ENCODE peak calls at places on chromosomes 2 and 18, in seven cellular contexts. One of them, this sample, is unnamed.

GRCh38 chr18:51149605-51150429 is 47.7 kb downstream of the MEX3C start:
- DNase-seq in NCI-H1105: no peak
- DNase-seq in KG1: no peak
- DNase-seq in stimulated activated CD8-positive, alpha-beta memory T cell treated with anti-CD3 and anti-CD28 coated beads, Interleukin-2, amount 100 ng/mL, for 48 hours: no peak
- DNase-seq in neural progenitor cell: no peak
- DNase-seq in GM03348: peak; percentile 50
- DNase-seq in NCI-H2081 treated with DMSO at 0.1 percent for 48 hours: no peak
- DNase-seq in this sample: peak; percentile 65

GRCh38 chr2:10883880-10884529 is 27.7 kb upstream of the KCNF1 start:
- DNase-seq in NCI-H1105: no peak
- DNase-seq in KG1: no peak
- DNase-seq in stimulated activated CD8-positive, alpha-beta memory T cell treated with anti-CD3 and anti-CD28 coated beads, Interleukin-2, amount 100 ng/mL, for 48 hours: no peak
- DNase-seq in neural progenitor cell: no peak
- DNase-seq in GM03348: no peak
- DNase-seq in NCI-H2081 treated with DMSO at 0.1 percent for 48 hours: no peak
- DNase-seq in this sample: no peak

GRCh38 chr2:176130153-176130916 is 830 bp downstream of the HOXD8 start:
- DNase-seq in NCI-H1105: no peak
- DNase-seq in KG1: no peak
- DNase-seq in stimulated activated CD8-positive, alpha-beta memory T cell treated with anti-CD3 and anti-CD28 coated beads, Interleukin-2, amount 100 ng/mL, for 48 hours: no peak
- DNase-seq in neural progenitor cell: peak; percentile 76
- DNase-seq in GM03348: peak; percentile 87
- DNase-seq in NCI-H2081 treated with DMSO at 0.1 percent for 48 hours: no peak
- DNase-seq in this sample: peak; percentile 74

GRCh38 chr18:45667056-45667455 is 51.8 kb downstream of the SLC14A2 start:
- DNase-seq in NCI-H1105: no peak
- DNase-seq in KG1: no peak
- DNase-seq in stimulated activated CD8-positive, alpha-beta memory T cell treated with anti-CD3 and anti-CD28 coated beads, Interleukin-2, amount 100 ng/mL, for 48 hours: no peak
- DNase-seq in neural progenitor cell: no peak
- DNase-seq in GM03348: no peak
- DNase-seq in NCI-H2081 treated with DMSO at 0.1 percent for 48 hours: no peak
- DNase-seq in this sample: no peak

GRCh38 chr2:212227755-212228154 is 310.8 kb downstream of the ERBB4 start:
- DNase-seq in NCI-H1105: peak; percentile 73
- DNase-seq in KG1: no peak
- DNase-seq in stimulated activated CD8-positive, alpha-beta memory T cell treated with anti-CD3 and anti-CD28 coated beads, Interleukin-2, amount 100 ng/mL, for 48 hours: no peak
- DNase-seq in neural progenitor cell: no peak
- DNase-seq in GM03348: peak; percentile 30
- DNase-seq in NCI-H2081 treated with DMSO at 0.1 percent for 48 hours: peak; percentile 51
- DNase-seq in this sample: peak; percentile 46

GRCh38 chr2:41998789-41999470 is 48.9 kb upstream of the PKDCC start:
- DNase-seq in NCI-H1105: no peak
- DNase-seq in KG1: no peak
- DNase-seq in stimulated activated CD8-positive, alpha-beta memory T cell treated with anti-CD3 and anti-CD28 coated beads, Interleukin-2, amount 100 ng/mL, for 48 hours: no peak
- DNase-seq in neural progenitor cell: no peak
- DNase-seq in GM03348: peak; percentile 48
- DNase-seq in NCI-H2081 treated with DMSO at 0.1 percent for 48 hours: no peak
- DNase-seq in this sample: peak; percentile 74

GRCh38 chr2:191740016-191740419 is 62.1 kb downstream of the NABP1 start:
- DNase-seq in NCI-H1105: no peak
- DNase-seq in KG1: no peak
- DNase-seq in stimulated activated CD8-positive, alpha-beta memory T cell treated with anti-CD3 and anti-CD28 coated beads, Interleukin-2, amount 100 ng/mL, for 48 hours: no peak
- DNase-seq in neural progenitor cell: no peak
- DNase-seq in GM03348: no peak
- DNase-seq in NCI-H2081 treated with DMSO at 0.1 percent for 48 hours: no peak
- DNase-seq in this sample: no peak

GRCh38 chr2:234974501-234975385 is 22.9 kb downstream of the SH3BP4 start:
- DNase-seq in NCI-H1105: no peak
- DNase-seq in KG1: no peak
- DNase-seq in stimulated activated CD8-positive, alpha-beta memory T cell treated with anti-CD3 and anti-CD28 coated beads, Interleukin-2, amount 100 ng/mL, for 48 hours: no peak
- DNase-seq in neural progenitor cell: peak; percentile 39
- DNase-seq in GM03348: peak; percentile 71
- DNase-seq in NCI-H2081 treated with DMSO at 0.1 percent for 48 hours: no peak
- DNase-seq in this sample: no peak

GRCh38 chr2:120310136-120310535 is 35.8 kb upstream of the INHBB start:
- DNase-seq in NCI-H1105: no peak
- DNase-seq in KG1: no peak
- DNase-seq in stimulated activated CD8-positive, alpha-beta memory T cell treated with anti-CD3 and anti-CD28 coated beads, Interleukin-2, amount 100 ng/mL, for 48 hours: no peak
- DNase-seq in neural progenitor cell: no peak
- DNase-seq in GM03348: no peak
- DNase-seq in NCI-H2081 treated with DMSO at 0.1 percent for 48 hours: no peak
- DNase-seq in this sample: no peak

This sample was measured in MG63.